ENCODE peak calls at places on chromosome 18, in four cellular contexts. W is ovary, Z is fibroblast of lung, T is cardiac muscle cell. V is an unnamed sample.

GRCh38 chr18:74496508-74497307 is 545 bp downstream of the CNDP2 start:
- DNase-seq in T (peak; percentile 73), Z (peak; percentile 57), W (no peak), V (peak; percentile 57)

GRCh38 chr18:56988022-56988421 is 158.9 kb upstream of the BOD1L2 start:
- DNase-seq in Z (no peak), T (no peak), W (no peak), V (no peak)

GRCh38 chr18:45760443-45761036 is 36.6 kb downstream of the SLC14A1 start:
- DNase-seq in Z (no peak), W (no peak), T (peak; percentile 66), V (no peak)

GRCh38 chr18:33440011-33440383 is 524 bp downstream of the CCDC178 start:
- DNase-seq in Z (peak; percentile 76), W (peak; percentile 67), T (peak; percentile 76), V (peak; percentile 54)

GRCh38 chr18:23071285-23071684 is 64.0 kb upstream of the CABLES1 start:
- DNase-seq in T (no peak), W (no peak), Z (peak; percentile 36), V (peak; percentile 43)

GRCh38 chr18:26544459-26544858 is 3.9 kb downstream of the KCTD1 start:
- DNase-seq in T (no peak), W (no peak), Z (no peak), V (no peak)

GRCh38 chr18:48948112-48949050 is 2.4 kb downstream of the SMAD7 start:
- DNase-seq in W (peak; percentile 57), Z (peak; percentile 83), T (peak; percentile 89), V (peak; percentile 52)

GRCh38 chr18:72470391-72470790 is 73.8 kb downstream of the CBLN2 start:
- DNase-seq in T (no peak), Z (peak; percentile 46), W (no peak), V (no peak)

GRCh38 chr18:13107074-13107473 is 111.5 kb upstream of the LDLRAD4 start:
- DNase-seq in T (no peak), Z (peak; percentile 58), W (no peak), V (no peak)
- TF ChIP-seq CTCF in T (no peak), Z (no peak), W (no peak), V (no peak)

GRCh38 chr18:54119524-54120019 is 104.9 kb downstream of the MBD2 start:
- DNase-seq in Z (peak; percentile 51), T (peak; percentile 68), W (no peak), V (peak; percentile 45)
- H3K4me3 ChIP-seq in Z (no peak overlapping the region), T (no peak overlapping the region), W (no peak overlapping the region), V (no peak overlapping the region)

GRCh38 chr18:9683418-9684396 is 24.4 kb upstream of the RAB31 start:
- DNase-seq in Z (peak; percentile 75), T (no peak), W (peak; percentile 43), V (peak; percentile 68)
- TF ChIP-seq CTCF in Z (peak; percentile 57), T (peak; percentile 67), W (no peak), V (no peak)

DNA sequence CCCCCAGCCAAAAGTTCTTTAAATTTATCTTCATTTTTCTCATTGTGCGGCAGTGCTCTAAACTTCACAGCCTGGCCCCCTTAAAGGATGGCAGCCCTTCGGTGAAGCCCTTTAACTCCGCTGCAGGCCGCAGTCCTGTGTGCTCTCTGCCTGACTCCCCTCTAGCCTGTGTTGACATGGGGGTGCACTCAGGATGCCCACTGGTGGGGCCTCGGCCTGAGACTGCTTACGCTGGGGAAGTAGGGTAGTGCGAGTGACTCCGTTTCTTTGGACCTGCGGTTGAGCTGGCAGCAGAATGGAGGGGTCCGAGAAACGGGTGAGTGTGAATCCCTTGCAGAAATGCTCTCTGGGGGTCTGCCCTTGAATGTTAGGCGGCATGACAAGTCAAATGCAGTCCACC is 5.6 kb downstream of the RAB12 start:
- DNase-seq in Z (no peak), T (no peak), W (no peak), V (no peak)
- H3K4me3 ChIP-seq in Z (no peak overlapping the region), T (no peak overlapping the region), W (no peak overlapping the region), V (no peak overlapping the region)

GRCh38 chr18:21444465-21445023 is 156.0 kb downstream of the ESCO1 start:
- DNase-seq in Z (peak; percentile 55), W (no peak), T (peak; percentile 58), V (peak; percentile 67)
- TF ChIP-seq CTCF in Z (peak; percentile 84), W (peak; percentile 57), T (peak; percentile 87), V (peak; percentile 55)